ENCODE peak calls at places on chromosomes 4 and X, in six cellular contexts. A, X, O, E, J and K are unnamed samples.

GRCh38 chr4:163486321-163486720 is 8.2 kb upstream of the TMA16 start:
- DNase-seq in A (no peak), X (no peak), O (no peak), E (no peak), J (no peak), K (no peak)

GRCh38 chrX:103276581-103277002 is at the start of gene TCEAL5:
- DNase-seq in A (peak), X (no peak), O (no peak), E (no peak), J (no peak), K (no peak)

GRCh38 chrX:29478336-29479069 is 736.9 kb upstream of the MAGEB2 start:
- DNase-seq in A (peak), X (peak), O (peak), E (peak), J (peak), K (peak)

GRCh38 chrX:134600714-134601113 is 57.6 kb downstream of the PLAC1 start:
- DNase-seq in A (no peak), X (no peak), O (peak), E (no peak), J (no peak), K (no peak)

GRCh38 chr4:41639291-41639690 is 101.3 kb downstream of the LIMCH1 start:
- DNase-seq in A (no peak), X (no peak), O (no peak), E (no peak), J (no peak), K (no peak)

GRCh38 chr4:65893957-65894755 is 223.9 kb upstream of the EPHA5 start:
- DNase-seq in A (no peak), X (no peak), O (no peak), E (no peak), J (no peak), K (no peak)

GRCh38 chr4:123984881-123985280 is 588.3 kb downstream of the SPRY1 start:
- DNase-seq in A (no peak), X (no peak), O (no peak), E (no peak), J (no peak), K (no peak)

GRCh38 chr4:70589785-70590184 is 2.3 kb upstream of the AMBN start:
- DNase-seq in A (no peak), X (no peak), O (no peak), E (no peak), J (no peak), K (no peak)

GRCh38 chr4:82780398-82781231 is 18.0 kb downstream of the SCD5 start:
- DNase-seq in A (no peak), X (no peak), O (no peak), E (peak), J (no peak), K (no peak)

GRCh38 chrX:10007604-10008003 is 40.4 kb downstream of the CLDN34 start:
- DNase-seq in A (no peak), X (no peak), O (no peak), E (no peak), J (no peak), K (no peak)

GRCh38 chr4:177016541-177017141 is 223.9 kb upstream of the VEGFC start:
- DNase-seq in A (no peak), X (no peak), O (no peak), E (no peak), J (no peak), K (no peak)

GRCh38 chrX:46750829-46751228 is 8.1 kb downstream of the SLC9A7 start:
- DNase-seq in A (no peak), X (no peak), O (no peak), E (no peak), J (no peak), K (no peak)

GRCh38 chrX:28135378-28136047 is 154.3 kb upstream of the DCAF8L1 start:
- DNase-seq in A (no peak), X (no peak), O (no peak), E (no peak), J (no peak), K (no peak)

GRCh38 chrX:16785247-16786138 is 773 bp upstream of the TXLNG start:
- DNase-seq in A (no peak), X (no peak), O (no peak), E (no peak), J (no peak), K (no peak)

GRCh38 chr4:81905966-81906365 is 434.3 kb upstream of the RASGEF1B start:
- DNase-seq in A (no peak), X (no peak), O (no peak), E (peak), J (peak), K (no peak)

GRCh38 chr4:39342731-39343130 is 23.4 kb downstream of the RFC1 start:
- DNase-seq in A (no peak), X (no peak), O (no peak), E (no peak), J (no peak), K (no peak)

GRCh38 chrX:19225906-19226305 is 103.6 kb upstream of the ADGRG2 start:
- DNase-seq in A (no peak), X (no peak), O (no peak), E (no peak), J (no peak), K (peak)

GRCh38 chr4:77802406-77802805 is 16.8 kb downstream of the CNOT6L start:
- DNase-seq in A (no peak), X (no peak), O (no peak), E (no peak), J (no peak), K (no peak)

GRCh38 chrX:124223524-124223923 is 108.9 kb upstream of the TEX13D start:
- DNase-seq in A (no peak), X (no peak), O (no peak), E (no peak), J (no peak), K (no peak)

GRCh38 chr4:59339631-59340030 is 1860.5 kb upstream of the ADGRL3 start:
- DNase-seq in A (no peak), X (no peak), O (no peak), E (no peak), J (no peak), K (no peak)

GRCh38 chrX:77451041-77451440 is 3.9 kb downstream of the FGF16 start:
- DNase-seq in A (no peak), X (no peak), O (no peak), E (no peak), J (no peak), K (no peak)

GRCh38 chr4:113815826-113816225 is 54.3 kb upstream of the CAMK2D start:
- DNase-seq in A (no peak), X (no peak), O (no peak), E (no peak), J (no peak), K (no peak)

GRCh38 chr4:103207673-103208072 is 9.5 kb upstream of the CENPE start:
- DNase-seq in A (no peak), X (no peak), O (peak), E (peak), J (no peak), K (no peak)

GRCh38 chrX:16843208-16843909 is 26.8 kb downstream of the RBBP7 start:
- DNase-seq in A (no peak), X (no peak), O (no peak), E (no peak), J (no peak), K (no peak)

GRCh38 chrX:38717871-38718270 is 83.4 kb upstream of the MID1IP1 start:
- DNase-seq in A (no peak), X (peak), O (peak), E (peak), J (no peak), K (peak)

GRCh38 chr4:116005806-116006088 is 892.3 kb upstream of the NDST4 start:
- DNase-seq in A (no peak), X (no peak), O (no peak), E (no peak), J (no peak), K (no peak)

GRCh38 chrX:86946569-86946968 is 571.0 kb upstream of the KLHL4 start:
- DNase-seq in A (no peak), X (peak), O (no peak), E (peak), J (peak), K (peak)

GRCh38 chrX:103722505-103722904 is 11.8 kb downstream of the TMEM31 start:
- DNase-seq in A (no peak), X (no peak), O (no peak), E (no peak), J (no peak), K (no peak)

GRCh38 chr4:107037188-107037587 is 1.1 kb upstream of the DKK2 start:
- DNase-seq in A (peak), X (no peak), O (no peak), E (no peak), J (no peak), K (no peak)

GRCh38 chr4:105399535-105400161 is 74.2 kb downstream of the PPA2 start:
- DNase-seq in A (no peak), X (no peak), O (peak), E (no peak), J (no peak), K (no peak)

GRCh38 chrX:82218361-82218760 is 1016.5 kb downstream of the SH3BGRL start:
- DNase-seq in A (no peak), X (peak), O (no peak), E (peak), J (peak), K (peak)

DNA sequence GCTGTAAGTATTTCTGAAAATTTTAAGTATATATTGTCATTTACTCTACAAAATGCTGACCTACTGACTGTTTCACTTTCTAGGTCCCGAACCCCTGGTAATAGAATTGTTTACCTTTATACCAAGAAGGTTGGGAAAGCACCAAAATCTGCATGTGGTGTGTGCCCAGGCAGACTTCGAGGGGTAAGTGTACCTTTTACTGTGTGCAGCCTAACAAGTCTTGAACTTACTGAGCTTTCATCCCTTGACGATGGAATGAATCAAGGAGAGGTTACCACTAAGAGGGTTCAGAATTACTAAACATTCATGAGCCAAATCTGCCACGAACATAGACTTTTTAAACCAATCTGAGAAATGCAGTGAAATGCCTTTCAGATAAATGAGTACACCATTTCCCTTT is 1.6 kb downstream of the RPL34 start:
- DNase-seq in A (no peak), X (no peak), O (no peak), E (no peak), J (no peak), K (no peak)
- H3K4me3 ChIP-seq in A (no peak), X (peak), O (peak), E (peak), J (peak), K (peak)

GRCh38 chr4:145829629-145830395 is 108.8 kb downstream of the ZNF827 start:
- DNase-seq in A (no peak), X (no peak), O (no peak), E (no peak), J (no peak), K (no peak)
- H3K9ac ChIP-seq in A (no peak), X (no peak), O (no peak), E (no peak), J (peak), K (no peak)

GRCh38 chrX:153766098-153766817 is 2.2 kb downstream of the PLXNB3 start:
- DNase-seq in A (no peak), X (peak), O (no peak), E (peak), J (no peak), K (peak)
- TF ChIP-seq ZNF274 in A (no peak), X (no peak), O (no peak), E (no peak), J (no peak), K (no peak)

GRCh38 chrX:114584434-114584943 is 603 bp downstream of the HTR2C start:
- DNase-seq in A (peak), X (no peak), O (no peak), E (no peak), J (no peak), K (no peak)
- H3K4me3 ChIP-seq in A (peak), X (no peak), O (no peak), E (no peak), J (no peak), K (no peak)

DNA sequence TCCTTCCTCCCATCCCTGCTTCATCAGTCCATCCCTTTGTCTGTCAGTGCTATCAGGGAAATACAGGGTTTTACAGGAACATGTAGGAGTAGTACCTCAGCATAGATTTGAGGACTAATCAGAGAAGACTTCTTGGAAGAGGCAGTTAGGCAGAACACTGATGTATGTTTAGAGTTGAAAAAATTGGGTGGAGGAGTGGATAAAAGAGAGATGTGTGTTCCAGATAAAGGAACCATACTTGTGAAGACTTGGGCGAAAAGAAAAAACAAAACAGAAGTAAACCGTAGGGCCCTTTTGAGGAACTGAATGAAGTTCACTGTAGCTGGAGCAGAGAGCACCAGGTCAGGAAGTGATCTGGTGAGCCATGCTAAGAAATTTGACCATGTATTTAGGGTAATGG is 32.2 kb downstream of the AFF1 start:
- DNase-seq in A (no peak), X (no peak), O (no peak), E (no peak), J (no peak), K (no peak)
- H3K9ac ChIP-seq in A (no peak), X (no peak), O (no peak), E (no peak), J (no peak), K (no peak)

DNA sequence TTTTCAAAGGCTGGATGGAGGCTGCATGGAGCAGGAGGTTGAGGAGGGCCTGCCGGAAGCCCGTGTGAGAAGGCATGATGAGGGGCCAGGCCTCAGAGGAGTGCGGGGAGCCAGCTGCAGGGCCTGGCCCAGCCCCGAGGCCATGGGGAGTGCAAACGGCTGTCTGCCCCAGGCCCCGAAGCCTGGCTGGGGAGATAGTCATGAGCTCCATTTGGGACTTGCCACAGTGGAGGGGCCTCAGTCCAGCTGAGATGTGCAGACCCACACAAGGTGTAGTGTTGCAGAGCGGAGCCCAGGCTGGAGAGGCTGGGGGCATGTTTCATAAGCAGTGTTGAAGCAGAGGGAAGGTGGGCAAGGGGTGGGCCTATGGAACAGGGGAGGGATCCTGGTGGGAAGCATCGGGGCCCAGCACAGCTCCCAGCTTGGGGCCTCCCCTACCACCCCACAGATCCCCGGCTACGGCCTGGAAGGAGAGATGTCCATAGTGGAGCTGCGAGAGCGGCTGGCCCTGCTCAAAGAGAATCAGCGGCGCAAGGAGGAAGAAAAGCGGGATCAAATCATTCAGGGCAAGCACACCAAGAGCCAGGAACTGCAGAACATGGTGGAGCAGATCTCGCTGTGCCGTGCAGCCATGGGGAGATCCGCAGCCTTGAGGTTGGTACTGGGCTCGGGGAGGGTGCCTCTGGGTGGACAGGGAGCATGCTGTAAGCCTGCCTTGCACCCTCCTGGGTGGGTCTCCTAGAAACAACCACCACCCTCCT is 9.1 kb upstream of the RNF4 start:
- DNase-seq in A (no peak), X (no peak), O (no peak), E (no peak), J (no peak), K (no peak)
- TF ChIP-seq ZNF274 in A (no peak), X (no peak), O (no peak), E (no peak), J (no peak), K (no peak)

DNA sequence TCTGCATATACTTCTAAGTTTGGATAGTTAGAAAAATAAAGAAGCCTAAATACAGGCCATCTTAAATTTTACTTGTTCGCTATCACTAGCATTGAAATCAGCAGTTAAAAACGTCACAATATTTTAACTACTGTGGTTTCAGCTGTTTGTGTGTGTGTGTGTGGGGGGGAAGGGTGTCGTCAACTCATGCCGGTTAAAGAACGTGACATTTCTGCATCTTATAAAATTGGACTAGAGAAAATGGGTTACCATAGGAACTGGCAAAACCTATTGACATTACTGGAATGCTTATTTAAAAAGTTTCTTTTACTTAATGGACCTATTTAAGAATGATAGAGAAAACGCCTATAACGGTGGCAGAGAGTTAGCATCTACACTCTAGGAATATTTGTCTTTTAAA is 1.2 kb upstream of the CNKSR2 start:
- DNase-seq in A (no peak), X (no peak), O (no peak), E (no peak), J (no peak), K (no peak)
- H3K4me3 ChIP-seq in A (no peak), X (no peak), O (no peak), E (no peak), J (no peak), K (no peak)

GRCh38 chr4:92305148-92305877 is 1.5 kb downstream of the GRID2 start:
- DNase-seq in A (peak), X (no peak), O (peak), E (no peak), J (no peak), K (peak)

GRCh38 chr4:92303621-92304027 is at the start of gene GRID2:
- DNase-seq in A (peak), X (no peak), O (peak), E (no peak), J (no peak), K (peak)

GRCh38 chr4:92305878-92306520 is 2.2 kb downstream of the GRID2 start:
- DNase-seq in A (peak), X (no peak), O (no peak), E (no peak), J (no peak), K (no peak)

GRCh38 chr4:92304636-92305035 is 870 bp downstream of the GRID2 start:
- DNase-seq in A (peak), X (no peak), O (no peak), E (no peak), J (no peak), K (no peak)

DNA sequence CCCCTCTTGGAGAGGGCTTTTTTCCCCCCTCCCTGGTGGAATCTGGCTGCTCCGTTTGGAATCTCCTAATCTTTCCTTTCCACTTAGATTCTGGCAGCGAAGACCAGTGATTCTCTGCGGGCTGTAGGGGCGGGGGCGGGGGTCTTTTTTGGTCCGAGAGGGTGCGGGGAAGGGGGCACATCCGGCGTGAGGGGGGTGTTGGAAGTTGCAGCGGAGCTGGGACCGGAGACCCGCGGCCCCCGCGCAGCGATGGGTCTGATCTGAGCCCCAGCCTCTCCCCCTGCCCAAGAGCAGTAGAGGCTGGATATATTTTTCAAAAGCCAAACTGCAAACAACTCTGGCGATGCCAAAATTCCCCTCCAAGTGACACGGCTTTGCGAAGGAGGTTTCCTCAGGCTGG is 307 bp downstream of the GRID2 start:
- DNase-seq in A (no peak), X (no peak), O (no peak), E (no peak), J (no peak), K (no peak)
- H3K9ac ChIP-seq in A (peak), X (no peak), O (no peak), E (no peak), J (no peak), K (peak)